ENCODE peak calls at places on chromosome 10, in six cellular contexts. W, H, G, Q, V and X are unnamed samples.

GRCh38 chr10:73814276-73814895 is 3.0 kb upstream of the NDST2 start:
- DNase-seq in W (no peak), H (no peak), G (no peak), Q (no peak), V (no peak), X (no peak)

GRCh38 chr10:86368987-86369386 is 2.4 kb upstream of the GRID1 start:
- DNase-seq in W (no peak), H (no peak), G (no peak), Q (no peak), V (no peak), X (no peak)

GRCh38 chr10:97863808-97864207 is 14.2 kb downstream of the GOLGA7B start:
- DNase-seq in W (no peak), H (no peak), G (no peak), Q (no peak), V (no peak), X (no peak)

GRCh38 chr10:87657370-87657769 is 2.3 kb upstream of the PAPSS2 start:
- DNase-seq in W (no peak), H (no peak), G (no peak), Q (no peak), V (no peak), X (no peak)

GRCh38 chr10:125424191-125424847 is 258.6 kb downstream of the TEX36 start:
- DNase-seq in W (no peak), H (no peak), G (no peak), Q (no peak), V (no peak), X (no peak)

GRCh38 chr10:100510533-100511308 is 8.9 kb downstream of the SEC31B start:
- DNase-seq in W (no peak), H (no peak), G (peak; percentile 31), Q (no peak), V (no peak), X (no peak)

GRCh38 chr10:3532644-3533043 is 252.4 kb downstream of the KLF6 start:
- DNase-seq in W (no peak), H (no peak), G (no peak), Q (no peak), V (no peak), X (no peak)

GRCh38 chr10:3872700-3873099 is 87.7 kb upstream of the KLF6 start:
- DNase-seq in W (no peak), H (no peak), G (no peak), Q (no peak), V (no peak), X (no peak)

GRCh38 chr10:28837613-28838390 is 160.5 kb downstream of the BAMBI start:
- DNase-seq in W (no peak), H (no peak), G (no peak), Q (no peak), V (no peak), X (no peak)

GRCh38 chr10:30827531-30828120 is 198.1 kb upstream of the LYZL2 start:
- DNase-seq in W (no peak), H (no peak), G (no peak), Q (no peak), V (peak; percentile 77), X (no peak)

GRCh38 chr10:104080762-104081161 is 4.9 kb downstream of the COL17A1 start:
- DNase-seq in W (no peak), H (no peak), G (no peak), Q (no peak), V (peak; percentile 23), X (no peak)

GRCh38 chr10:89158446-89158845 is 48.7 kb downstream of the CH25H start:
- DNase-seq in W (no peak), H (no peak), G (no peak), Q (no peak), V (peak; percentile 98), X (no peak)

GRCh38 chr10:126458453-126458852 is 70.2 kb upstream of the ADAM12 start:
- DNase-seq in W (no peak), H (no peak), G (no peak), Q (no peak), V (peak; percentile 57), X (no peak)

GRCh38 chr10:80324086-80324485 is 32.5 kb downstream of the DYDC1 start:
- DNase-seq in W (no peak), H (no peak), G (no peak), Q (no peak), V (peak; percentile 44), X (no peak)

GRCh38 chr10:112369495-112370423 is 4.2 kb upstream of the ACSL5 start:
- DNase-seq in W (no peak), H (no peak), G (no peak), Q (no peak), V (no peak), X (no peak)

DNA sequence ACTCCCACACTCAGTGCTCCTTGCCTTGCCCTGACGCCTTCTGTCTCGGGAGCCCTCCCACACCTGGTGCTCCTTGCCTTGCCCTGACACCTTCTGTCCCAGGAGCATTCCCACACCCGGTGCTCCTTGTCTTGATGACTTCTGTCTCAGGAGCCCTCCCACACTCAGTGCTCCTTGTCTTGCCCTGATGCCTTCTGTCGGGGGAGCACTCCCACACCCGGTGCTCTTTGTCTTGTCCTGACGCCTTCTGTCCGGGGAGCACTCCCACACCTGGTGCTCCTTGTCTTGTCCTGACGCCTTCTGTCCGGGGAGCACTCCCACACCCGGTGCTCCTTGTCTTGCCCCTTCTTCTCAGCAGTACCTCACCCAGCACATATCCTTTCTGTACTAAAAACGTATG is 207.2 kb upstream of the ADARB2 start:
- DNase-seq in W (no peak), H (no peak), G (no peak), Q (no peak), V (no peak), X (no peak)
- TF ChIP-seq CTCF in W (no peak), H (no peak), G (no peak), Q (no peak), V (no peak), X (no peak)

GRCh38 chr10:82889703-82890102 is 1014.7 kb downstream of the NRG3 start:
- DNase-seq in W (no peak), H (no peak), G (no peak), Q (no peak), V (no peak), X (no peak)

GRCh38 chr10:82888809-82889455 is 1013.9 kb downstream of the NRG3 start:
- DNase-seq in W (no peak), H (no peak), G (no peak), Q (no peak), V (no peak), X (no peak)

GRCh38 chr10:82890573-82890972 is 1015.6 kb downstream of the NRG3 start:
- DNase-seq in W (no peak), H (no peak), G (no peak), Q (no peak), V (no peak), X (no peak)

GRCh38 chr10:82883588-82883987 is 1008.6 kb downstream of the NRG3 start:
- DNase-seq in W (no peak), H (no peak), G (no peak), Q (no peak), V (peak; percentile 23), X (no peak)

DNA sequence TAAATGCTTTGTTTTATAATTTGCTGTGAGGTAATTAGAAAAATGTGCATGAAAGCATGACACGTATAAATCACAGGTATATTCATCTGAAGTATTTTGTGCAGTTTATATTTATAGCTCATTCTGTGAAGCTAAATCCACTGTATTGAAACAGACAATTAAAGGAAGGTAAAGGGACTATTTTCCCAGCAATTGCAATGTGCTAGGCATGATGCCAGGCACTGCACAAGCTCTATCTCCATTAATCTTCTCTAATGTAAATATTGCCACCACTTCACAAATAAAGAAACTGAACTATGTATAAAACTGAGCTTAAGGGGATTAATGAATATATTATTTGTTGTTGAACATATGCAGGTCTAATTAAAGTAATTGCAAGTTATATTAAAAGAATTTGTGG is 1012.5 kb downstream of the NRG3 start:
- DNase-seq in W (no peak), H (no peak), G (no peak), Q (no peak), V (no peak), X (no peak)
- TF ChIP-seq CTCF in W (no peak), H (no peak), G (no peak), Q (no peak), V (no peak), X (no peak)

GRCh38 chr10:50275650-50276235 is 24.4 kb upstream of the ASAH2 start:
- DNase-seq in W (peak; percentile 63), H (peak; percentile 20), G (peak; percentile 4), Q (peak; percentile 60), V (no peak), X (peak; percentile 28)
- TF ChIP-seq CTCF in W (peak; percentile 40), H (peak; percentile 66), G (peak; percentile 43), Q (peak; percentile 63), V (peak; percentile 57), X (peak; percentile 63)

DNA sequence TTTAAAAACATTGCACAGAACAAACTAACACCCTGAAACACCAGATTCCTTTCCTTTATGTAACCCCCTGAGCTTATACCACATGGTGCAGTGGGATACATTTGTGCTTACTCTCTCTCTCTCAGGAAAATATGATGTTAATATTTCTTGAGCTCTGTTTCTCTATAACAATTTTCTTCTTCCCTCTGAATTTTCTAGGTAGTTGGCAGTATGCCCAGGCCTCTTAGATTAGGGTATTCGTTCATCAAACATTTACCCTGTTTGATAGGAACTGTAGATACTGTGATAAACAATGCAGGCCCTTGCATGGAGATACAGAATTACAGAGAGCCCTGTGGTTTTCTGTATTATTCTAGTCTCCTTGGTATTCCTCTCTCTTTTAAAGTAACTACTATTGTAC is 567.8 kb downstream of the IPMK start:
- DNase-seq in W (no peak), H (no peak), G (no peak), Q (no peak), V (no peak), X (no peak)
- TF ChIP-seq CTCF in W (no peak), H (no peak), G (no peak), Q (no peak), V (no peak), X (no peak)

DNA sequence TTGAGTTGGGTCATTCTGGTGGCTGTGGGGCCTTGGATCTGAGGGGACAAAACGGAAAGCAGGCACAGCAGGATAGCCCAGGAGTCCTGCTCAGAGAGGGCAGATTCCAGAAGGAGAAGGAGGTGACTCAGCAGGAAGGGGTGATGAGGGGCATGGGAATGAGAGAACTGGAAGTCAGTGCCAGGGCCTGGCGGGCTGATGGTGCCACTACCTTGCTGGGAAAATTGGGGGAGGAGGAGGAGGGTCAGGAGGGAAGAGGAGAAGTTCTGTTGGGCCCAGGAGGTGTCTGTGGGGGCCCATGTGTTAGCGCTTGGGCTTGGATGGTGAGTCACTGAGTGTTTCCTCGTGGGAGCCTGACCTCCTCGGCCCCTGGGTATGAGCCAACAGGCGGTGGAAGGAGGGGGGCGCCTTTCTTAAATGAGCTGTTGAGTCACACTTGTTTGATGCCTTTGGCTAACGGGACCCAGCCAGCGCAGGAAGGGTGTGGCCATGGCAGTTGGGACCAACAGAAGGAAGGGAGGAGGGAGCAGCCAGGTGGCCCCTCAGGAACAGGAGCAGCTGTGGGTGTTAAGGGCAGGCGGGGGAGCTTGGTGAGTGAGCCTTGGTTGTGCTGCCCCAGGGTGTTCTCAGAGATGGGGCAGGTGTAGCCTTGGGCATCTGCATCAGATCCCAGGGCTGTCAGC is 130.0 kb upstream of the BTBD16 start:
- DNase-seq in W (no peak), H (peak; percentile 93), G (no peak), Q (peak; percentile 59), V (peak; percentile 93), X (no peak)
- TF ChIP-seq CTCF in W (no peak), H (no peak), G (no peak), Q (no peak), V (no peak), X (no peak)